ENCODE peak calls at places on chromosome 16, in eight cellular contexts. T is endothelial cell of umbilical vein, S is GM12878, P is H1, A is GM23338, J is SK-N-MC, X is transverse colon, F is esophagus muscularis mucosa. O is an unnamed sample.

GRCh38 chr16:383326-384020 is 1.7 kb upstream of the PGAP6 start:
- DNase-seq in T (peak), S (peak), P (peak), A (peak), J (no peak), X (peak), F (no peak), O (peak)

GRCh38 chr16:2278956-2279800 is 11.3 kb upstream of the RNPS1 start:
- DNase-seq in T (no peak), S (no peak), P (no peak), A (no peak), J (no peak), X (no peak), F (no peak), O (no peak)

GRCh38 chr16:3188925-3189825 is 1.2 kb downstream of the OR1F1 start:
- DNase-seq in T (peak), S (no peak), P (peak), A (peak), J (peak), X (no peak), F (no peak), O (no peak)

GRCh38 chr16:13471478-13471877 is 448.5 kb upstream of the ERCC4 start:
- DNase-seq in T (no peak), S (no peak), P (no peak), A (no peak), J (no peak), X (no peak), F (no peak), O (no peak)

GRCh38 chr16:74078877-74079586 is 217.6 kb upstream of the PSMD7 start:
- DNase-seq in T (no peak), S (no peak), P (no peak), A (no peak), J (peak), X (no peak), F (no peak), O (no peak)

GRCh38 chr16:72221216-72221995 is 49.5 kb upstream of the PMFBP1 start:
- DNase-seq in T (no peak), S (no peak), P (no peak), A (no peak), J (no peak), X (no peak), F (no peak), O (no peak)

GRCh38 chr16:55239723-55240122 is 84.3 kb upstream of the IRX6 start:
- DNase-seq in T (no peak), S (no peak), P (no peak), A (no peak), J (no peak), X (no peak), F (peak), O (no peak)

GRCh38 chr16:54673353-54673752 is 257.3 kb upstream of the IRX5 start:
- DNase-seq in T (no peak), S (no peak), P (no peak), A (no peak), J (no peak), X (no peak), F (no peak), O (no peak)

GRCh38 chr16:4970010-4970409 is 11.9 kb downstream of the SEC14L5 start:
- DNase-seq in T (no peak), S (no peak), P (no peak), A (peak), J (no peak), X (no peak), F (no peak), O (no peak)

GRCh38 chr16:19114359-19115147 is 789 bp downstream of the ITPRIPL2 start:
- DNase-seq in T (peak), S (no peak), P (peak), A (peak), J (no peak), X (peak), F (no peak), O (peak)

GRCh38 chr16:51636913-51637743 is 486.1 kb upstream of the SALL1 start:
- DNase-seq in T (no peak), S (no peak), P (peak), A (peak), J (no peak), X (no peak), F (no peak), O (no peak)

GRCh38 chr16:1745181-1745899 is 26.0 kb downstream of the NME3 start:
- DNase-seq in T (no peak), S (no peak), P (no peak), A (no peak), J (no peak), X (no peak), F (no peak), O (no peak)

GRCh38 chr16:5500526-5500925 is 402.9 kb upstream of the EEF2KMT start:
- DNase-seq in T (no peak), S (no peak), P (no peak), A (no peak), J (no peak), X (no peak), F (no peak), O (no peak)

GRCh38 chr16:27363797-27364196 is 38.2 kb upstream of the IL21R start:
- DNase-seq in T (peak), S (no peak), P (no peak), A (no peak), J (no peak), X (peak), F (no peak), O (peak)

GRCh38 chr16:26795184-26795583 is 271.5 kb upstream of the C16orf82 start:
- DNase-seq in T (no peak), S (no peak), P (no peak), A (peak), J (no peak), X (no peak), F (no peak), O (no peak)

GRCh38 chr16:23434380-23434779 is 18.6 kb downstream of the COG7 start:
- DNase-seq in T (peak), S (peak), P (no peak), A (peak), J (peak), X (no peak), F (no peak), O (no peak)

GRCh38 chr16:51683882-51684281 is 532.8 kb upstream of the SALL1 start:
- DNase-seq in T (no peak), S (no peak), P (no peak), A (no peak), J (no peak), X (no peak), F (no peak), O (no peak)

GRCh38 chr16:1494129-1494640 is 1.0 kb downstream of the TELO2 start:
- DNase-seq in T (peak), S (no peak), P (no peak), A (peak), J (no peak), X (peak), F (no peak), O (peak)

GRCh38 chr16:4915226-4915761 is 21.7 kb downstream of the PPL start:
- DNase-seq in T (no peak), S (no peak), P (no peak), A (no peak), J (no peak), X (no peak), F (no peak), O (no peak)

GRCh38 chr16:31879937-31880321 is 6.3 kb downstream of the ZNF267 start:
- DNase-seq in T (no peak), S (no peak), P (no peak), A (no peak), J (no peak), X (no peak), F (no peak), O (no peak)
- H3K4me3 ChIP-seq in T (no peak), S (peak), P (no peak), A (no peak), J (no peak), X (no peak), F (no peak), O (no peak)

GRCh38 chr16:88599825-88600538 is 29.8 kb downstream of the ZC3H18 start:
- DNase-seq in T (no peak), S (no peak), P (no peak), A (no peak), J (no peak), X (no peak), F (no peak), O (no peak)

GRCh38 chr16:88601313-88602036 is 31.3 kb downstream of the ZC3H18 start:
- DNase-seq in T (no peak), S (no peak), P (no peak), A (no peak), J (no peak), X (no peak), F (no peak), O (no peak)

GRCh38 chr16:88600539-88600896 is 30.3 kb downstream of the ZC3H18 start:
- DNase-seq in T (no peak), S (no peak), P (no peak), A (no peak), J (no peak), X (no peak), F (no peak), O (no peak)

GRCh38 chr16:88597856-88598491 is 27.8 kb downstream of the ZC3H18 start:
- DNase-seq in T (no peak), S (no peak), P (no peak), A (no peak), J (no peak), X (no peak), F (no peak), O (no peak)

GRCh38 chr16:88599092-88599733 is 29.0 kb downstream of the ZC3H18 start:
- DNase-seq in T (no peak), S (no peak), P (no peak), A (no peak), J (no peak), X (peak), F (peak), O (peak)
- TF ChIP-seq POLR2AphosphoS5 in T (no peak), S (no peak), P (no peak), A (no peak), J (no peak), X (peak), F (peak), O (peak)

DNA sequence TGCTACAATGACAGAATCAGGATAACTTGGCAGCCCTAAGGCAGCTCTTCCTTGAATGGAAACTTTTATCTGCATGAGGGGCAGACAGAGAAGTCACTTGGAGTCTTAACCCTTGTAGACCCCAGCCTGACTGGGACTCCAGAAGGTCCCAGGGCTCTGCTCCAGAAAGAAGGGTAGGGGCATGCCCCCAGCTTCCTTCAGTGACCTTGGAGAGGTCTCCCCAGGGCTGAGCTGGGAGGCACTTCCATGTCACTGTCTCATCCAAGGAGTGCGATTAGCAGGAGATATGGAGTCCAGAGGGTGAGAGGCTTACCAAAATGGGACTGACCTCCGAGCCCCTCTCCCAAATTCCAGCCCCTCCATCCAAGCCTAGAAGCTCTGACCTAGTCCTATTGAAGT is 3.4 kb upstream of the NLRC5 start:
- DNase-seq in T (no peak), S (no peak), P (no peak), A (no peak), J (no peak), X (no peak), F (no peak), O (no peak)
- H3K27ac ChIP-seq in T (no peak), S (peak), P (no peak), A (no peak), J (no peak), X (peak), F (peak), O (peak)

DNA sequence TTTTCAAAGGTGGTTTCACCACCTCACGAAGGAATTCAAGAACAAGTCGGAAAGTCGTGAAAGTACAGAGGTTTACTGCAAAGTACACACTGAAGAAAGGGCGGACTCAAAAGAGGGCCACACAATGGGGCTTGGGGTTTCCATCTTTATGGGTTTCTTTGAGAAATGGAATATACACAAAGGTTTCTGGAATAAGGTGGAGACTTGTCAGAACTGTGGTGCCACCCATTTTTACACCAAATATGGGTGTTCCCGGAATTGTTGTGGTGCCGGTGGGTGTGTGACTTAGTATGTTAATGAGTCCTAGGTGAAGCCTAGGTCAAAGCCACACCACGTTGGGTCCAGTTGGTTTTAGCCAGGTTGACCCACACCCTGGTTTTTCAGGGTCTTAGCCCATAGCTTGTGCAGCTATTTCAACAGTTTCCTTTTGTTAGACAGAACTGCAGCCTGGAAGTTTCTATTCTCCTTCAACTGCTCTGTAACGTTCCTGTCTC is 567 bp upstream of the GCSH start:
- DNase-seq in T (no peak), S (no peak), P (no peak), A (no peak), J (no peak), X (no peak), F (no peak), O (no peak)
- H3K4me3 ChIP-seq in T (no peak), S (peak), P (peak), A (peak), J (peak), X (peak), F (peak), O (peak)

GRCh38 chr16:80103463-80103862 is 437.3 kb upstream of the DYNLRB2 start:
- DNase-seq in T (no peak), S (no peak), P (no peak), A (no peak), J (no peak), X (no peak), F (no peak), O (no peak)

GRCh38 chr16:80100186-80100585 is 440.6 kb upstream of the DYNLRB2 start:
- DNase-seq in T (peak), S (no peak), P (no peak), A (no peak), J (no peak), X (no peak), F (no peak), O (no peak)

GRCh38 chr16:80107900-80108299 is 432.9 kb upstream of the DYNLRB2 start:
- DNase-seq in T (no peak), S (no peak), P (no peak), A (no peak), J (no peak), X (no peak), F (no peak), O (no peak)

GRCh38 chr16:80100846-80101451 is 439.8 kb upstream of the DYNLRB2 start:
- DNase-seq in T (no peak), S (no peak), P (no peak), A (no peak), J (no peak), X (no peak), F (no peak), O (no peak)

DNA sequence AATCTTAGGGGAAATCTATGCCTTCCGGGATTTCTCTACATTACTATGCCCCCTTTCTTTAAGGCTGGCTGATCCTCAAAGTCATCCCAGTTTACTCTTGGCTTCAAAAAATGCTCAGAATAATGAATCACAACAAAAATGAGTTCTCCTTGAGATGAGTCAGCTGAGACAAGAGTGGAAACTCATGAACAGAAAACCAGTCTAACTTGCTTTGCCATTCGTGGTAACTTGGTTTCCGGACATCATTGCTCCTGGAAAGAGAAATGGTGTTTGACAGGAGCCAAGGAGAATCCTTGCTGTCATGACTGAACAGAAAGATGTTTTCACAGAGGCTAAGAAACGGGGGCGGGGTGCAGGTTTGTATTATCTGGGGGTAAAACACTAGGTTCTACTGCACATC is 435.6 kb upstream of the DYNLRB2 start:
- DNase-seq in T (no peak), S (no peak), P (no peak), A (no peak), J (no peak), X (no peak), F (no peak), O (no peak)
- TF ChIP-seq POLR2AphosphoS5 in T (no peak), S (no peak), P (no peak), A (no peak), J (no peak), X (no peak), F (no peak), O (no peak)

GRCh38 chr16:8676160-8676547 is 1.7 kb downstream of the ABAT start:
- DNase-seq in T (no peak), S (no peak), P (no peak), A (no peak), J (no peak), X (no peak), F (no peak), O (no peak)

GRCh38 chr16:8676737-8677375 is 2.4 kb downstream of the ABAT start:
- DNase-seq in T (no peak), S (no peak), P (no peak), A (no peak), J (no peak), X (no peak), F (no peak), O (no peak)

GRCh38 chr16:8673611-8674412 is 605 bp upstream of the ABAT start:
- DNase-seq in T (no peak), S (no peak), P (no peak), A (peak), J (no peak), X (no peak), F (no peak), O (no peak)

GRCh38 chr16:8675183-8676159 is 1.1 kb downstream of the ABAT start:
- DNase-seq in T (no peak), S (no peak), P (no peak), A (no peak), J (no peak), X (no peak), F (no peak), O (no peak)

GRCh38 chr16:8674413-8675022 is at the start of gene ABAT:
- DNase-seq in T (peak), S (peak), P (peak), A (peak), J (no peak), X (peak), F (peak), O (peak)
- H3K27ac ChIP-seq in T (no peak), S (no peak), P (no peak), A (no peak), J (no peak), X (peak), F (peak), O (peak)

GRCh38 chr16:12419987-12420386 is 383.7 kb downstream of the CPPED1 start:
- DNase-seq in T (no peak), S (no peak), P (no peak), A (no peak), J (no peak), X (no peak), F (no peak), O (no peak)
- H3K4me3 ChIP-seq in T (no peak), S (no peak), P (no peak), A (no peak), J (no peak), X (no peak), F (no peak), O (no peak)

GRCh38 chr16:53082509-53082908 is 27.7 kb downstream of the CHD9 start:
- DNase-seq in T (no peak), S (no peak), P (no peak), A (no peak), J (no peak), X (no peak), F (no peak), O (no peak)

GRCh38 chr16:53084736-53085538 is 30.1 kb downstream of the CHD9 start:
- DNase-seq in T (no peak), S (no peak), P (no peak), A (no peak), J (no peak), X (no peak), F (no peak), O (no peak)

GRCh38 chr16:53084141-53084541 is 29.4 kb downstream of the CHD9 start:
- DNase-seq in T (no peak), S (no peak), P (no peak), A (no peak), J (no peak), X (no peak), F (no peak), O (no peak)

GRCh38 chr16:53081686-53082407 is 27.1 kb downstream of the CHD9 start:
- DNase-seq in T (no peak), S (no peak), P (no peak), A (no peak), J (no peak), X (no peak), F (no peak), O (no peak)

DNA sequence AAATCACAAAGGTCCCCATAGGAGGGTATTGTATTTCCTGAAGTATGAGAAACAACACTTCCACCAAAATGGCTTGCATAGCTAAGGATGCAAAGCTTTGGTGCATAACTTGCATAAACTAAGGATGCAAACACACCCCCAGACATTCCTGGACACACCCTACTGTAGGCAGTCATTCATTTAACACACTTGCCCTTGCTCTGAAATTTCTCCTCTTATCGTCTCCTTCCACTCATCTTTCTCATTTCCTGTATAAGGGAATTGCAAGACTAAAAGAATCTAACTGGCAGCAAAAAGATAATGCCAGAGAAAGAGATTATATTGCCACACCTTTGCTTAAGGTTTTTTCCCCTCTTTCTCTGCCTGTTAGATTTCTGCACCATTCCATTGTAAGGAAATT is 28.3 kb downstream of the CHD9 start:
- DNase-seq in T (peak), S (no peak), P (no peak), A (no peak), J (no peak), X (no peak), F (no peak), O (no peak)
- TF ChIP-seq POLR2AphosphoS5 in T (no peak), S (no peak), P (no peak), A (no peak), J (no peak), X (no peak), F (no peak), O (no peak)

GRCh38 chr16:66898207-66898606 is 17.9 kb downstream of the PDP2 start:
- DNase-seq in T (no peak), S (no peak), P (no peak), A (no peak), J (no peak), X (no peak), F (no peak), O (no peak)

GRCh38 chr16:66899310-66899944 is 19.1 kb downstream of the PDP2 start:
- DNase-seq in T (no peak), S (no peak), P (no peak), A (no peak), J (no peak), X (no peak), F (no peak), O (no peak)

GRCh38 chr16:66899945-66900688 is 18.6 kb downstream of the CDH16 start:
- DNase-seq in T (peak), S (no peak), P (no peak), A (peak), J (no peak), X (peak), F (no peak), O (peak)

GRCh38 chr16:66900721-66901441 is 17.8 kb downstream of the CDH16 start:
- DNase-seq in T (no peak), S (no peak), P (no peak), A (no peak), J (no peak), X (peak), F (no peak), O (no peak)

GRCh38 chr16:66898933-66899309 is 18.6 kb downstream of the PDP2 start:
- DNase-seq in T (no peak), S (no peak), P (no peak), A (no peak), J (no peak), X (no peak), F (no peak), O (no peak)
- H3K27ac ChIP-seq in T (no peak), S (no peak), P (no peak), A (no peak), J (no peak), X (peak), F (peak), O (peak)